ENCODE peak calls at places on chromosomes 6 and 20, in nine cellular contexts. C is AG20443; N is NCI-H345; M is uterus; Z is WERI-Rb-1; V is stimulated activated CD4-positive, alpha-beta T cell treated with anti-CD3 and anti-CD28 coated beads, Interleukin-4, amount 100 ng/mL, for 48 hours; Q is esophagus squamous epithelium; G is Daoy; W is mucosa of descending colon. F is an unnamed sample.

GRCh38 chr20:34052414-34052813 is 58.7 kb downstream of the RALY start:
- DNase-seq in Z (no peak), Q (no peak), M (no peak), V (no peak), C (no peak), W (no peak), G (no peak), N (no peak), F (no peak)

GRCh38 chr6:79280756-79281155 is 46.3 kb upstream of the HMGN3 start:
- DNase-seq in C (no peak), Z (no peak), Q (no peak), N (no peak), W (no peak), V (no peak), G (no peak), M (no peak), F (no peak)

GRCh38 chr6:100948381-100949133 is 67.4 kb upstream of the ASCC3 start:
- DNase-seq in Z (no peak), N (no peak), C (no peak), Q (no peak), M (no peak), G (no peak), W (no peak), V (no peak), F (no peak)

GRCh38 chr6:98843274-98844243 is 9.2 kb downstream of the POU3F2 start:
- DNase-seq in Q (no peak), N (no peak), C (no peak), V (no peak), W (peak), Z (no peak), M (no peak), G (no peak), F (peak)

GRCh38 chr20:3115190-3116107 is 30.9 kb upstream of the AVP start:
- DNase-seq in M (peak), W (no peak), C (peak), N (peak), G (peak), Z (peak), Q (no peak), V (no peak), F (peak)

GRCh38 chr6:43013020-43013842 is 515 bp downstream of the MEA1 start:
- DNase-seq in Z (no peak), Q (peak), M (no peak), N (peak), C (no peak), G (no peak), V (no peak), W (no peak), F (peak)

GRCh38 chr20:23021941-23022340 is 13.2 kb upstream of the SSTR4 start:
- DNase-seq in C (no peak), G (peak), N (no peak), Q (no peak), Z (no peak), W (no peak), M (no peak), V (no peak), F (no peak)

GRCh38 chr6:170030284-170031095 is 260.4 kb downstream of the DLL1 start:
- DNase-seq in W (peak), Z (no peak), N (no peak), G (no peak), C (no peak), Q (no peak), M (peak), V (no peak), F (no peak)